ENCODE peak calls at places on chromosomes 2 and 18, in ten cellular contexts. P, I, C, G, L, X, W, V, Y and S are unnamed samples.

GRCh38 chr2:12504443-12504842 is 212.3 kb upstream of the TRIB2 start:
- DNase-seq in X (no peak), G (no peak), P (no peak), V (no peak), I (no peak), L (no peak), Y (no peak), W (no peak), C (no peak), S (no peak)

GRCh38 chr2:179050735-179051134 is 798 bp upstream of the CCDC141 start:
- DNase-seq in G (no peak), L (no peak), C (no peak), Y (no peak), X (no peak), W (no peak), V (no peak), I (no peak), P (no peak), S (no peak)

GRCh38 chr2:30800159-30800558 is 7.1 kb downstream of the CAPN13 start:
- DNase-seq in L (no peak), P (no peak), G (no peak), C (no peak), Y (no peak), X (no peak), V (no peak), W (no peak), I (no peak), S (no peak)

GRCh38 chr2:188645982-188646381 is 328.2 kb upstream of the COL3A1 start:
- DNase-seq in W (no peak), C (no peak), L (no peak), I (no peak), X (no peak), V (no peak), Y (no peak), P (no peak), G (no peak), S (no peak)

GRCh38 chr2:133676392-133677130 is 108.3 kb upstream of the NCKAP5 start:
- DNase-seq in V (no peak), G (no peak), X (no peak), C (no peak), W (no peak), Y (no peak), L (no peak), I (no peak), P (no peak), S (no peak)

GRCh38 chr2:88545118-88545517 is 82.1 kb downstream of the EIF2AK3 start:
- DNase-seq in X (peak; percentile 73), G (no peak), V (no peak), L (no peak), Y (no peak), C (peak; percentile 24), W (no peak), I (no peak), P (no peak), S (no peak)

GRCh38 chr2:37333256-37333655 is 8.6 kb upstream of the PRKD3 start:
- DNase-seq in W (no peak), L (no peak), G (no peak), C (no peak), X (no peak), I (no peak), Y (no peak), V (no peak), P (no peak), S (no peak)

GRCh38 chr2:42775186-42775585 is 11.3 kb upstream of the OXER1 start:
- DNase-seq in I (no peak), X (no peak), P (no peak), W (no peak), L (no peak), G (no peak), V (no peak), C (no peak), Y (no peak), S (no peak)

GRCh38 chr2:73290049-73290839 is 3.1 kb downstream of the EGR4 start:
- DNase-seq in C (peak; percentile 29), L (no peak), I (no peak), G (peak; percentile 61), P (peak; percentile 32), X (peak; percentile 64), W (no peak), V (peak; percentile 34), Y (peak; percentile 81), S (no peak)

GRCh38 chr2:75002007-75002406 is 43.6 kb downstream of the POLE4 start:
- DNase-seq in C (no peak), I (no peak), P (no peak), X (no peak), L (no peak), G (no peak), Y (no peak), W (no peak), V (no peak), S (no peak)

GRCh38 chr2:3001595-3002184 is 375.9 kb downstream of the EIPR1 start:
- DNase-seq in Y (no peak), I (no peak), L (no peak), G (peak; percentile 35), V (no peak), W (no peak), C (peak; percentile 40), X (no peak), P (peak; percentile 54), S (peak; percentile 4)

GRCh38 chr18:63604791-63605567 is 17.8 kb downstream of the SERPINB13 start:
- DNase-seq in V (no peak), Y (no peak), P (no peak), I (no peak), C (no peak), G (no peak), W (no peak), X (no peak), L (no peak), S (no peak)

DNA sequence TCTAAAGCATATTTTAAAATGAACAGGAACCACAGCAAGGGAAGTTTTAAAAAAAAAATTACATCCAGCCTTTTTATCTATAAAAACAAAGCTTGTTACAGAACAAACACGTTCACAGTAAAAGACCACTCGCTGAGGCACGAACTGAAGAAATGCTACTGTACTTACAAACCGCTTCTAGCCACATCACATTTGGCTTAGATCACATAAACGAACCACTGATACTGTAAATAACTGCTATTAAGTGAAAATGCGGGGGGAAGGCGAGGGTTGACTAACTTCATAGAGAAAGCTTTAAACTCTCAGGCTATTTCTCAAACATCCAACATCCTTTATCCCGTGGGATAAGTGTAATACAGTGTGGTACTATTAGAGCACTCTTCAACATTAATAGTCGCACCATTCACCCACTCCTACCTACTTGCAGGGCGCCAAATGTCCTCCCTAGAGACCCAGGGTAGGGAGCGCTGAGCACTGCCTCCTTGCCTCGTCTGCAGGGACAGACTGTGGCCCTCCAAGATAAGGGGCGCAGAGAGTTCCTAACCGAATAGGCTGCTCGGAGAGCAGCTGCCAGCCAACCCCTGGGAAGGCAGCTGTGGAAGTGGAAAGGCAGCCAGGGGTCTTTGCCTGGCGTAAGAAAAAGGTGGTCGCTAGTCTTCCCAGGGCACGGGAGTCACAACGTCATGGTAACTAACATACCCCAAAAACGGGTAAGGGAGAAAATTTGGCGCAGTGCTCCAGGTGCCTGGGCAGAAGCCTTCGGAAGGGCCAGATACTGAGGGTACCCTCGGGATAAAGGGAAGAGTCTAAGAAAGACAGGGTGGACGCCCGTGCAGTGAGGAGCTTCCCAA is 841 bp downstream of the GPR155 start:
- DNase-seq in W (peak; percentile 44), I (no peak), G (peak; percentile 39), P (peak; percentile 40), V (peak; percentile 18), L (no peak), X (peak; percentile 41), Y (peak; percentile 19), C (peak; percentile 19), S (no peak)
- H3K27ac ChIP-seq in W (peak overlapping the region; percentile 79), I (peak overlapping the region; percentile 83), G (peak overlapping the region; percentile 88), P (peak overlapping the region; percentile 81), V (peak overlapping the region; percentile 71), L (peak overlapping the region; percentile 71), X (no peak overlapping the region), Y (peak overlapping the region; percentile 53), C (peak overlapping the region; percentile 77), S (no peak overlapping the region)

GRCh38 chr18:23422751-23423418 is 30.2 kb upstream of the RIOK3 start:
- DNase-seq in Y (peak; percentile 22), C (peak; percentile 98), I (no peak), G (peak; percentile 36), L (no peak), X (no peak), V (no peak), P (peak; percentile 87), W (peak; percentile 55), S (no peak)
- H3K27ac ChIP-seq in Y (no peak overlapping the region), C (peak overlapping the region; percentile 8), I (no peak overlapping the region), G (no peak overlapping the region), L (no peak overlapping the region), X (no peak overlapping the region), V (no peak overlapping the region), P (no peak overlapping the region), W (no peak overlapping the region), S (no peak overlapping the region)

GRCh38 chr2:239504643-239505235 is 103.9 kb upstream of the HDAC4 start:
- DNase-seq in W (no peak), X (no peak), V (no peak), C (no peak), P (no peak), G (no peak), Y (no peak), I (no peak), L (no peak), S (no peak)

GRCh38 chr2:239509388-239510143 is 108.7 kb upstream of the HDAC4 start:
- DNase-seq in W (no peak), I (no peak), Y (no peak), G (no peak), C (no peak), L (no peak), V (no peak), X (no peak), P (no peak), S (no peak)

GRCh38 chr2:239506101-239506808 is 105.4 kb upstream of the HDAC4 start:
- DNase-seq in P (no peak), I (no peak), C (no peak), X (peak; percentile 51), W (no peak), L (no peak), G (no peak), V (no peak), Y (no peak), S (no peak)

GRCh38 chr2:239507576-239508258 is 106.9 kb upstream of the HDAC4 start:
- DNase-seq in I (no peak), W (no peak), P (no peak), L (no peak), C (no peak), G (no peak), X (no peak), V (no peak), Y (no peak), S (no peak)

DNA sequence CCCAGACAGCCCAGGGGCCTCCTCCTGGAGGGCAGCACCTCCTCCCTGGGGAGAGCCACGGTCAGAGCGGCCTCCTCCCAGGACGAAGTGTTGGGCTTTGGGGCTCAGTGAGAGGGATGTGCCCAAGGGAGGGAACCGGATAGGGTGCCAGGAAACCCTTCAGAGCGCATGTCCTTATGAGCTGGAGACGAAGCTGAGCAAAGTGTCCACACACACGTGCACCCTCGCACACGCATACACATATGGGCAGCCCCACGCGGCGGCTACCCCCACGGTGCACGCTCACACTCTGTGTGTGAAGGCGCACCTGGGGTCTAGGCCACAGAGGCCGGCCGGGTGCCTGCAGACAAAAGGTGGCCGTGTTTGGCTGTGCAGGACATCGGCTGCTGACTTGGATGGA is 106.1 kb upstream of the HDAC4 start:
- DNase-seq in Y (no peak), L (no peak), G (no peak), V (no peak), C (no peak), P (no peak), X (no peak), W (no peak), I (no peak), S (no peak)
- H3K27ac ChIP-seq in Y (no peak overlapping the region), L (no peak overlapping the region), G (no peak overlapping the region), V (no peak overlapping the region), C (no peak overlapping the region), P (no peak overlapping the region), X (no peak overlapping the region), W (no peak overlapping the region), I (no peak overlapping the region), S (no peak overlapping the region)

GRCh38 chr18:47817017-47817911 is 113.2 kb downstream of the SMAD2 start:
- DNase-seq in W (no peak), I (no peak), L (no peak), G (no peak), Y (no peak), V (no peak), X (no peak), C (no peak), P (no peak), S (no peak)
- H3K27ac ChIP-seq in W (no peak overlapping the region), I (peak overlapping the region; percentile 35), L (no peak overlapping the region), G (no peak overlapping the region), Y (no peak overlapping the region), V (no peak overlapping the region), X (peak overlapping the region; percentile 86), C (no peak overlapping the region), P (no peak overlapping the region), S (peak overlapping the region; percentile 90)